ENCODE peak calls at places on chromosomes 5 and 9, in six cellular contexts. W is HCT116; U is BE2C; Y is upper lobe of right lung; I is fibroblast of lung; L is naive thymus-derived CD4-positive, alpha-beta T cell. O is an unnamed sample. For H3K36me3, the result is how much of the 10 kb centered on the place peaks cover.

GRCh38 chr9:87167161-87167560 is 219.9 kb upstream of the GAS1 start:
- DNase-seq in I (no peak), L (no peak), U (no peak), W (no peak), Y (no peak), O (no peak)

GRCh38 chr5:178416919-178417318 is 173.3 kb downstream of the COL23A1 start:
- DNase-seq in I (peak), U (no peak), Y (no peak), W (no peak), L (no peak), O (peak)

GRCh38 chr5:170752257-170753215 is 31.0 kb upstream of the GABRP start:
- DNase-seq in Y (no peak), I (no peak), W (no peak), L (no peak), U (peak), O (no peak)

GRCh38 chr5:1441166-1441865 is 3.9 kb downstream of the SLC6A3 start:
- DNase-seq in W (no peak), L (no peak), U (no peak), Y (no peak), I (no peak), O (no peak)

GRCh38 chr9:128946945-128947422 is 419 bp downstream of the DOLK start:
- DNase-seq in I (peak), U (no peak), W (no peak), Y (no peak), L (peak), O (peak)

GRCh38 chr5:5522336-5522735 is 99.9 kb downstream of the ICE1 start:
- DNase-seq in L (no peak), W (no peak), I (no peak), U (no peak), Y (no peak), O (no peak)

GRCh38 chr5:123047706-123048105 is 11.2 kb upstream of the PPIC start:
- DNase-seq in L (no peak), W (no peak), Y (no peak), I (peak), U (no peak), O (peak)

GRCh38 chr5:64144429-64145215 is 21.0 kb upstream of the RNF180 start:
- DNase-seq in Y (no peak), U (no peak), L (no peak), I (peak), W (no peak), O (no peak)

GRCh38 chr5:39117401-39117800 is 43.2 kb upstream of the RICTOR start:
- DNase-seq in I (peak), W (no peak), L (no peak), Y (no peak), U (no peak), O (peak)

GRCh38 chr9:99134893-99135341 is 30.0 kb downstream of the TGFBR1 start:
- DNase-seq in U (no peak), L (peak), Y (no peak), I (peak), W (no peak), O (peak)

GRCh38 chr5:74865293-74865798 is 841 bp downstream of the FAM169A start:
- DNase-seq in U (no peak), Y (no peak), W (no peak), L (no peak), I (no peak), O (no peak)

GRCh38 chr5:103424453-103425205 is 138.0 kb downstream of the NUDT12 start:
- DNase-seq in W (no peak), L (no peak), Y (no peak), U (no peak), I (peak), O (peak)

GRCh38 chr5:177122566-177122965 is 11.0 kb upstream of the NSD1 start:
- DNase-seq in W (no peak), I (no peak), L (no peak), U (no peak), Y (no peak), O (no peak)

GRCh38 chr9:88270398-88270797 is 117.8 kb upstream of the SPIN1 start:
- DNase-seq in L (no peak), I (peak), Y (no peak), U (no peak), W (peak), O (no peak)

GRCh38 chr5:168822745-168823281 is 243.6 kb upstream of the PANK3 start:
- DNase-seq in L (no peak), Y (no peak), U (peak), I (peak), W (no peak), O (peak)

GRCh38 chr5:93192107-93192506 is 388.9 kb downstream of the NR2F1-AS1 start:
- DNase-seq in W (peak), L (no peak), U (no peak), Y (no peak), I (peak), O (peak)

GRCh38 chr9:89541798-89542197 is 43.9 kb upstream of the SEMA4D start:
- DNase-seq in L (no peak), I (no peak), Y (no peak), U (peak), W (no peak), O (no peak)

GRCh38 chr9:98172604-98173003 is 19.8 kb downstream of the CORO2A start:
- DNase-seq in U (peak), Y (no peak), L (no peak), I (no peak), W (no peak), O (peak)

GRCh38 chr9:64773491-64773931 is 511.5 kb downstream of the FOXD4L5 start:
- DNase-seq in I (peak), U (no peak), W (no peak), L (no peak), Y (peak), O (no peak)

GRCh38 chr5:7904170-7904569 is 35.2 kb downstream of the MTRR start:
- DNase-seq in I (peak), L (no peak), Y (no peak), U (no peak), W (no peak), O (peak)

GRCh38 chr9:111900081-111900805 is 3.6 kb downstream of the UGCG start:
- DNase-seq in W (no peak), I (no peak), U (no peak), L (no peak), Y (no peak), O (no peak)

GRCh38 chr5:150323092-150323491 is 20.4 kb upstream of the ARSI start:
- DNase-seq in I (no peak), U (no peak), L (no peak), W (no peak), Y (no peak), O (peak)

GRCh38 chr9:136430591-136431234 is 8.9 kb downstream of the INPP5E start:
- DNase-seq in U (no peak), I (no peak), L (no peak), Y (no peak), W (no peak), O (no peak)

GRCh38 chr5:96293966-96294886 is 138.8 kb downstream of the PCSK1 start:
- DNase-seq in U (no peak), L (no peak), Y (no peak), W (no peak), I (peak), O (peak)

DNA sequence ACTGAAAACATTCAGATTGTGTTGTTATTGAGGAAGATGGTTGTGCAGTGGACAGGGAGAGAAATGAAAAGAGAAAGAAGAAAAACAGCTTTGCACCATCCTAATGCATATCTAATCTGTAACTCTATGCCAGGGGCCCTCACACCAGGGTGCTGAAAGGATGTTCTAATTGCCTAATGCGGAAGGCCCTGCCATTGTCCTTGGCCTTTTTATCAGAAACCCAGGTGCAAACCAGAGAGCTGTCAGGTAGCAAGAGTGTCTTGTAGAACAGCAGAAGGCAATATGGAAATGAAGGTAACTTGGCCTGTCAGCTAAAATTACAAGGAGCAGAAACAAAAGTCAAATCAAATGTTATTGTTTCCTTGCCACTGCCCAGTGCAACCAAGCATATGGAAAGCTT is 384.5 kb upstream of the PIK3R1 start:
- DNase-seq in U (no peak), Y (no peak), I (no peak), W (no peak), L (no peak), O (no peak)
- H3K36me3 ChIP-seq in U (under half), Y (under half), I (under half), W (under half), L (under half), O (under half)

DNA sequence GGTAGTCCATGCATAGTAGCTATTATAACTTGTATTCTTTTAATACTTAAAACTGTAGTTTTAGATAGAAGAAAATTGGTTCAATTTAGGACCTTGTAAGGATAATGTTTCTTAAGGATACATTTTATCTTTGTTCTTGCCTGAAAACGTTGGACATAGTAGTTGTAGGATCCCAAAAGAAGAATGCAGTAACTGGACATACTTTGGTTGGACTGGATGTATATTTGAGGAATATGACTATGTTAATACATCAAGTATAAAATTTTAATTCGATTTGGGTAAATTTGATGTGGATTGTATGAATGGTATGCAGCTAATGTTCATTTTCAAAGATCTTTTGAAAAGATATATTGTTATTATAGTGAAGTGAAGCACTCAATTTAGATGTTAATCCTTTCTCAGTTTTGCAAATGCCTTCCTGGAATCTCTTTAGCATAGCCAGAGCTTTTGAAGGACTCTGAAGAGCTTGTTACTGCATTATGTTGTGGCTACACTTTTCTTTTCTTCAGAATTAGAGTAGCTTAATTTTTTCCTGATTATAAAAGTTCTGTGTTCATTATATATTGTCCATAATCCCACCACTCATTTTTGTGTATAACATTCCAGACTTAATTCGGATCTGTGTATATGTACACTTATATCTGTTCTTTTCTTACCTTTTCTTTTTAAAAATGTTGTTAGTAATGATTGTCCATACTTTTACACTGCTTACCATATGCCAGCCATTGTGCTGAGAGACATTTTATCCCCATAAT is 41.2 kb downstream of the LRRTM2 start:
- DNase-seq in I (no peak), Y (no peak), U (no peak), W (no peak), L (no peak), O (no peak)
- H3K36me3 ChIP-seq in I (under half), Y (under half), U (under half), W (under half), L (under half), O (under half)

GRCh38 chr5:55415071-55415470 is 107.3 kb downstream of the MTREX start:
- DNase-seq in Y (no peak), W (no peak), L (no peak), U (no peak), I (peak), O (no peak)
- H3K36me3 ChIP-seq in Y (under half), W (under half), L (under half), U (half or more), I (under half), O (under half)

GRCh38 chr5:138263581-138263980 is 10.8 kb downstream of the GFRA3 start:
- DNase-seq in U (no peak), Y (no peak), I (no peak), W (no peak), L (no peak), O (no peak)

GRCh38 chr5:138258704-138259285 is 15.6 kb downstream of the GFRA3 start:
- DNase-seq in U (no peak), I (no peak), Y (no peak), W (no peak), L (no peak), O (no peak)

DNA sequence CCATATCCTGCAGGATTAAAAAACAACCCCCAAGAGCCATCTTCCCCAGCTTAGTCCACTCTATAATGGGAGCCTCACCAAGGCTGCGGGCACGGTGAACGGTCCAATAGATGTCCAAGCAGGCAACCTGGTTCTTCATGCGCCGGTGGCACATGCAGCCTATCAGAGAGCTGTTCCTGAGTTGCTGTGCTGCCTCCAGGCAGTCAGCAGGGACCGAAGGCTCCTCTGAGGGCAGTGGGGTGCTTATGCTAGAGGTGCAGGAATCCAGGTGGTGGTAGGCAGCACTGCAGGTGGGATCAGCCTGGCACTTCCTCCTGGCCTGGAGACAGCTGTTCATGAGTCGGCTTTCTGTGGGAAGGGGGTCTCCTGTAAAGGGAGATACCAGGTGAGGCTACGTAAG is 10.2 kb downstream of the GFRA3 start:
- DNase-seq in L (no peak), U (no peak), Y (no peak), W (no peak), I (no peak), O (no peak)
- H3K36me3 ChIP-seq in L (under half), U (under half), Y (under half), W (under half), I (under half), O (under half)

GRCh38 chr9:38694676-38695075 is 25.3 kb downstream of the FAM240B start:
- DNase-seq in U (no peak), I (no peak), W (no peak), L (no peak), Y (no peak), O (no peak)

GRCh38 chr9:38697901-38698300 is 22.0 kb downstream of the FAM240B start:
- DNase-seq in W (no peak), I (no peak), U (no peak), L (no peak), Y (no peak), O (no peak)

GRCh38 chr9:38700695-38701094 is 19.2 kb downstream of the FAM240B start:
- DNase-seq in Y (no peak), L (no peak), I (peak), U (no peak), W (no peak), O (peak)

DNA sequence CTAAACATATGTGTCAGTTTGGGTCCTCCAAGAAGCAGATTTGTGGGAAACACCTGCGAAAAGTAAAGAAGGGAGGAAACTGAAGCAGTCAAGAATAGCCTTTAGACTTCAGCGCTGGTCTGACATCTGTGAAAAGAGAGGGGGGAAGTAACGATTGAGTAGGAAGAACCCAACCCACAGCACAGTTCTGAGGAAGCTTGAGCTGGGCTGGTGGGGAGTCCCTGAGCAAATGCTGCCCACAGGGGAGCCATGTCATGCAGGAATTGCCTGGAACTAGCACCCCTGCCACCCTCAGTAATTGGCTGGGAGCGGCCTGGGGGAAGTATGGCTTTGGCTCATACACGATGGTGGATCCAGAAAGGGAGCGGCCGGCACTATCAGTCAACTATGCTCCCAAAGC is 20.6 kb downstream of the FAM240B start:
- DNase-seq in Y (no peak), W (no peak), I (no peak), U (no peak), L (no peak), O (no peak)
- H3K36me3 ChIP-seq in Y (under half), W (under half), I (under half), U (under half), L (under half), O (under half)

GRCh38 chr9:83670381-83670780 is 37.4 kb downstream of the UBQLN1 start:
- DNase-seq in I (no peak), L (no peak), U (no peak), Y (no peak), W (no peak), O (no peak)
- H3K36me3 ChIP-seq in I (under half), L (under half), U (under half), Y (half or more), W (under half), O (under half)

GRCh38 chr9:120854596-120855327 is 12.0 kb upstream of the PSMD5 start:
- DNase-seq in Y (no peak), W (no peak), L (no peak), U (no peak), I (no peak), O (no peak)
- H3K36me3 ChIP-seq in Y (under half), W (under half), L (under half), U (under half), I (under half), O (under half)

GRCh38 chr9:120778758-120779157 is 14.5 kb downstream of the FBXW2 start:
- DNase-seq in I (no peak), L (no peak), U (no peak), W (no peak), Y (no peak), O (no peak)
- H3K36me3 ChIP-seq in I (under half), L (under half), U (under half), W (under half), Y (under half), O (under half)

DNA sequence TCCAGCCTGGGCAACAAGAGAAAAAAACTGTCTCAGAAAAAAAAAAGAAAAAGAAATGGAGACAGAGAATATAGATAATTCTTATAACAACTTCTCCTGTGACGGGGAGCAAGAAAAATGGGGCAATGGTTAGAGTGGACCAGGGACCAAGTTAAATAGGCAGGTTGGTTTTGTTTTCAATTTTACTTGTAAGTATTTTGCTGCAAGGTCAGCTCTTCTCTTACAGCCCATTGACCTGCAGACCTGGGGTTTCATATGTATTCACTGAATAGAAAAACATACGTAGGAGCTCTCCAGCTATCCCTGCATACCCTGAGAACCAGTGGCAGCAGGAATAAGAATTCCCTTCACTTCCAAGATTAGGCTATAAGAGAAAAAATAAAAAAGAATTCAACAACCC is 29.2 kb upstream of the IL13 start:
- DNase-seq in L (no peak), Y (no peak), I (no peak), W (no peak), U (no peak), O (no peak)
- H3K36me3 ChIP-seq in L (under half), Y (under half), I (under half), W (under half), U (under half), O (under half)

O was measured in IMR-90.